ENCODE peak calls at places on chromosome 12, in six cellular contexts. K is SK-N-SH, P is GM23248, U is HCT116, H is PC-3, J is MM.1S. G is an unnamed sample.

GRCh38 chr12:20007331-20007730 is 361.0 kb upstream of the PDE3A start:
- DNase-seq in U (no peak), P (peak), J (no peak), H (no peak), K (no peak), G (no peak)

GRCh38 chr12:70619471-70620152 is 17.6 kb downstream of the PTPRB start:
- DNase-seq in K (no peak), H (peak), U (no peak), J (no peak), P (peak), G (no peak)

GRCh38 chr12:52647601-52648000 is 4.4 kb downstream of the KRT2 start:
- DNase-seq in K (no peak), J (no peak), H (no peak), P (no peak), U (no peak), G (no peak)

GRCh38 chr12:32440120-32440865 is 40.9 kb downstream of the FGD4 start:
- DNase-seq in J (no peak), P (no peak), H (no peak), K (no peak), U (no peak), G (no peak)

GRCh38 chr12:27343255-27344000 is 10.8 kb downstream of the BMAL2 start:
- DNase-seq in K (no peak), J (no peak), P (peak), U (no peak), H (peak), G (no peak)

GRCh38 chr12:6792522-6793201 is 3.3 kb downstream of the CD4 start:
- DNase-seq in J (no peak), H (no peak), P (no peak), U (no peak), K (no peak), G (peak)

GRCh38 chr12:98208846-98209245 is 306.5 kb upstream of the TMPO start:
- DNase-seq in P (no peak), J (no peak), H (no peak), U (no peak), K (peak), G (no peak)

GRCh38 chr12:54006700-54007220 is 2.0 kb upstream of the HOXC8 start:
- DNase-seq in J (no peak), K (no peak), U (no peak), P (no peak), H (no peak), G (no peak)

GRCh38 chr12:44148936-44149335 is 313.1 kb downstream of the TMEM117 start:
- DNase-seq in P (no peak), K (no peak), U (no peak), H (no peak), J (no peak), G (no peak)

GRCh38 chr12:12788675-12789368 is 3.4 kb downstream of the APOLD1 start:
- DNase-seq in P (peak), H (peak), K (peak), U (peak), J (peak), G (peak)

GRCh38 chr12:65568517-65568916 is 255.8 kb upstream of the HMGA2 start:
- DNase-seq in H (peak), U (no peak), K (no peak), P (no peak), J (no peak), G (no peak)

GRCh38 chr12:100926669-100927248 is 132.2 kb downstream of the ANO4 start:
- DNase-seq in H (peak), U (peak), K (no peak), P (peak), J (no peak), G (peak)

GRCh38 chr12:38502016-38502415 is 185.4 kb downstream of the ALG10B start:
- DNase-seq in P (no peak), K (no peak), J (no peak), H (peak), U (no peak), G (no peak)

GRCh38 chr12:5817246-5817645 is 127.8 kb downstream of the ANO2 start:
- DNase-seq in P (no peak), U (no peak), H (no peak), K (no peak), J (no peak), G (no peak)

GRCh38 chr12:80189241-80189640 is 89.9 kb downstream of the OTOGL start:
- DNase-seq in H (no peak), P (peak), U (no peak), K (no peak), J (no peak), G (no peak)

DNA sequence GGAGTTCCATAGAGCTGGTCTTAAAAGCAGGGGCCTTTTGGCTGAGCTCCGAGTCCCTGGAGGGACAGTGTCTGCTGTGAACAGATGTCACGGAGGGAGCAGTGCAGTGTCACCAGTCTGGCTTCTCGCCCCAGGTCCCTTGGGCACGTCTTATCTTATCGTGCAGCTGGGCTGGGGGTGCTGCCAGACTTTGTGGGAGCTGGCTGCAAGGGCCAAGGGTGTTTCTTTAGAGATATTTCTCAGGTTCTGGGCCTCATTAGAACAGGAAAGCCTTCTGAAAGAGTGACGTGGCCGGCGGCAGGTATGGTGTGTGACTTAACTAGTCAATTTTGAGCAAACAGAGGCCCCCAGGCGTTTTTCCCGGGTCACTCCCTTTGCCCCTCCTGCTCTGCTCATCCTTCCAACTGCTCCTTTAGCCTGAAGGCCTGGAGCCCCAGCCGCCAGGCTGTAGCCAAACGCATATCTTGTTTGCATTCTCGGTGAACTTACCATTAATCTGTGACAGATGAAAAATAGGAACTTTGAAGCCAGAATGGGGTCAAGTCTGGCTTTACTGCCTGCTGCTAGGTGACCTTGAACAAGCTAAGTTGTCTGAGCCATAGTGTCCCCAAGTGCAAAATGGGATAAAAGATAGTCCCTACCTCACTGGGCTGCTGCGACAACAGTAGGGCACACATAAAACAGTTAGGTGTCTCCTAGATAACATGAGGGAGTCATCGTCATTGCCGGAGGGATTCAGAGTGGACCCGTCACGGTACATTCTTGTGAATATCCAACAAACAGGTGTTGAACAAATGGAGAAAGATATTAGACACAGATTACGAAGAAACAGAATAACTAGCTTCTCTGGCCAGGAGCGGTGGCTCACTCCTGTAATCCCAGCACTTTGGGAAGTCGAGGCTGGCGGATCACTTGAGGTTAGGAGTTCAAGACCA is 71.4 kb downstream of the NINJ2 start:
- DNase-seq in U (no peak), J (no peak), K (peak), H (no peak), P (no peak), G (no peak)
- H3K9ac ChIP-seq in U (no peak), J (no peak), K (no peak), H (no peak), P (no peak), G (no peak)

DNA sequence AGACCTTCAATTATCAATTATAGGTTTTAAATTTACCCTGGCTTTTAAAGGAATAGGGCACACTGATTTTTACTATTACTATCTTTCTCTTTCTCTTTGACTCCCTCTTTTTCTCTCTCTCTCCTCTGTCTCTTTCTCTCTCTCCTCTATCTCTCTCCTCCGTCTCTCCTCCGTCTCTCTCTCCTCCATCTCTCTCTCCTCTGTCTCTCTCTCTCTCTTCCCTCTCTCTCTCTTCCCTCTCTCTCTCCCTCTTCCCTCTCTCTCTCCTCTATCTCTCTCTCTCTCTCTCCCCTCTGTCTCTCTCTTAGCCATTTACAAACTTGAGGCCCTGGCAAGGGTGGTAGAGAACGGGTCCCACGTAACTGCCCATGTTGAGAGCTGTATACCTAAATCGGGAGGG is 62.3 kb downstream of the LRIG3 start:
- DNase-seq in K (no peak), J (no peak), U (no peak), P (no peak), H (no peak), G (no peak)
- TF ChIP-seq EZH2phosphoT487 in K (no peak), J (no peak), U (no peak), P (no peak), H (no peak), G (no peak)

GRCh38 chr12:3102721-3103410 is 25.7 kb downstream of the TSPAN9 start:
- DNase-seq in U (no peak), K (no peak), J (no peak), H (no peak), P (no peak), G (no peak)

GRCh38 chr12:3099146-3099545 is 22.0 kb downstream of the TSPAN9 start:
- DNase-seq in H (no peak), P (no peak), U (no peak), J (no peak), K (no peak), G (no peak)

GRCh38 chr12:3103806-3104205 is 26.6 kb downstream of the TSPAN9 start:
- DNase-seq in K (peak), H (no peak), P (no peak), U (no peak), J (no peak), G (no peak)

GRCh38 chr12:3098436-3098835 is 21.3 kb downstream of the TSPAN9 start:
- DNase-seq in K (no peak), H (no peak), P (no peak), J (no peak), U (no peak), G (no peak)

DNA sequence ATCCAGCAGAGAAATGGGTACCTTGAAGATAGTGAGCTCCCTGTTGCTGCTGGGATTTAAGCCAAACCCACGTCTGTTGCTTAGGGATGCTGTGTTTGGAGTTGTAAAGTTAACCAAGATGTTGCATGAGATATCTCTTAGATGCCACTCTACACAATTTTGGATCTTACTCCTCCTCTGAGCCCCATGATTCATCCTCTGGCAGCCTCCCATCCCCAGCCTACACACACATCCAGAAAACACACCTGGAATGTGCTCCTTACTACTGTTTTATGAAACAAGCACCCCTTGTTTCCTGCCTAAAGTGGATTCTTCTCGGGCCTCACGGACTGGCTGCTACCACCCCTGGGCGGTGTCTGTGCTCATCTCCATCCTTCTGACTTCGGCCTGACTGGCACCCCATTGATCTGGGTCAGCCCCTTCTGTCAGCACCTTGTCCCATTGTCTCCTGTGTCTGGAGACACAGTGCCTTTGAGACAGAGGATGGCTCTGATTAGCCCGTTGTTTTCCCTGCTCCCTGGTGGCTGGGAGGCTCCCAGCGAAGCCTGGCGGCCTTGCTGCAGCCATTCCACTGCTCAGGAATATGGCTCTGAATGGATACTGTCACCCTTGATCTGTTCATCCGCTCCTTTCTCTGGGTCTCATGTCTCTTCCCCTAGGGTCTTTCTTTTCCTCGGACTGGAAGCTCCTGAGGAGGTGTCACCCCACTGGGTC is 24.3 kb downstream of the TSPAN9 start:
- DNase-seq in J (no peak), K (no peak), P (peak), H (peak), U (no peak), G (peak)
- H3K9ac ChIP-seq in J (no peak), K (no peak), P (no peak), H (no peak), U (no peak), G (no peak)

DNA sequence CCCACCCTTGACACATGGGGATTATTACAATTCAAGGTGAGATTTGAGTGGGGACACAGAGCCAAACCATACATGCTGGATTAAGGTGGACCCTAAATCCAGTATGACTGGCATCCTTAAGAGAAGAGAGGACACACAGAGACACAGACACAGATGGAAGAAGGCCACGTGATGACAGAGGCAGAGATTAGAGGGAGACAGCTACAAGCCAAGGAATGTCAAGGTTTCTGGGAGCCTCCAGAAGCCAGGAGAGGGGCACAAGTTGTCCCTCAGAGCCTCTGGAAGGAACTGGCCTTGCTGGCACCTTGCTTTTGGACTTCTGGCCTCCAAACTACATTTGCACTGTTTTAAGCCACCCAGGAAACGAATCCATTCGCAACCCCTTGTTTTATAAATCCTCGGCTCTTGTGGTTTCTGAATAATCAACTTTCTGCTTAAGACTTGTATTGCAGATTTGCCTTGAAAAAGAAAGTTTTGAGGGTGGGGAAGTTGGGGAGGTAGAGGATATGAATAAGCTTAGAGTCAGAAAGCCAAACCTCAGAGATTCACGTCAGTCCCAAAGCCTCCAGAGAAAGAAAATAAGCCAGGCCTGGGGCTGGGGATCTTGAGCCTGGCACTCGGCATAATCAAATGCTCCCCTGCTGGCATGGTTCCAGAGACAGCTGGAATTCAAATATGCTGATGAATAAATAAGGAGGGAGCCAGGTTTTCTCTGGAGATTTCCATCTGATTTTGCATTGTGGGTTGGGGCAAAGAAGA is 224.2 kb upstream of the PWP1 start:
- DNase-seq in J (no peak), K (peak), U (no peak), H (peak), P (peak), G (no peak)
- TF ChIP-seq EZH2phosphoT487 in J (no peak), K (no peak), U (no peak), H (no peak), P (no peak), G (no peak)

GRCh38 chr12:50509009-50509663 is 4.4 kb downstream of the DIP2B start:
- DNase-seq in J (no peak), U (no peak), H (peak), P (no peak), K (no peak), G (no peak)
- H3K9ac ChIP-seq in J (no peak), U (no peak), H (no peak), P (no peak), K (no peak), G (no peak)

GRCh38 chr12:106976013-106976658 is 10.8 kb downstream of the MTERF2 start:
- DNase-seq in J (no peak), P (peak), K (no peak), H (no peak), U (no peak), G (no peak)
- TF ChIP-seq EZH2phosphoT487 in J (no peak), P (no peak), K (no peak), H (no peak), U (no peak), G (no peak)

GRCh38 chr12:113172185-113172584 is 13.1 kb downstream of the DDX54 start:
- DNase-seq in H (no peak), U (no peak), J (no peak), P (no peak), K (no peak), G (no peak)

GRCh38 chr12:113171543-113171942 is 13.7 kb downstream of the DDX54 start:
- DNase-seq in K (no peak), U (no peak), J (no peak), H (no peak), P (no peak), G (no peak)

GRCh38 chr12:113169697-113170096 is 15.6 kb downstream of the DDX54 start:
- DNase-seq in H (no peak), K (no peak), U (no peak), P (no peak), J (no peak), G (no peak)

GRCh38 chr12:113170926-113171325 is 14.4 kb downstream of the DDX54 start:
- DNase-seq in H (no peak), P (no peak), K (no peak), U (no peak), J (no peak), G (no peak)

DNA sequence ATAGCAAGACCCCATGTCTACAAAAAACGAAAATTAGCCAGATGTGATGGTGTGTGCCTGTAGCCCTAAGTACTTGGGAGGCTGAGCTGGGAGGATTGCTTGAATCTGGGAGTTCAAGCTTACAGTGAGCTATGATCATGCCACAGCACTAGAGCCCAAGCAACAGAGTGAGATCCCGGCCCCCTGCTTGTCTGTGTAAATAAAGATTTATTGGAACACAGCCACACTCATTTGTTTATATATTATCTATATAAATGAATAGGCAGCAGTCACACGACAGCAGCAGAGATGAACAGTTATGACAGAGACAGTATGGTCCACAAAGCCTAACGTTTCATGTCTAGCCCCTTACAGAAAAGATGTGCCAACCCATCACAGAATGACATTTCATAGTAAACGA is 14.8 kb downstream of the DDX54 start:
- DNase-seq in K (no peak), H (no peak), U (no peak), P (no peak), J (no peak), G (no peak)
- H3K9ac ChIP-seq in K (no peak), H (no peak), U (no peak), P (no peak), J (no peak), G (no peak)

GRCh38 chr12:40137252-40137651 is 31.4 kb upstream of the SLC2A13 start:
- DNase-seq in K (no peak), P (peak), J (peak), H (no peak), U (no peak), G (no peak)
- TF ChIP-seq EZH2phosphoT487 in K (no peak), P (no peak), J (no peak), H (no peak), U (no peak), G (no peak)

GRCh38 chr12:41936333-41936732 is 208.3 kb downstream of the GXYLT1 start:
- DNase-seq in K (no peak), J (no peak), H (no peak), P (no peak), U (no peak), G (no peak)

GRCh38 chr12:41932028-41932427 is 212.6 kb downstream of the GXYLT1 start:
- DNase-seq in K (no peak), P (no peak), H (no peak), U (no peak), J (no peak), G (no peak)

GRCh38 chr12:41932470-41932991 is 212.1 kb downstream of the GXYLT1 start:
- DNase-seq in U (no peak), P (peak), J (no peak), K (peak), H (peak), G (peak)
- H3K9ac ChIP-seq in U (no peak), P (peak), J (no peak), K (no peak), H (no peak), G (no peak)

G was measured in neural progenitor cell.